ENCODE peak calls at places on chromosomes 1 and 21, in seven cellular contexts. L is H9, I is HCT116, G is GM23248, K is neural progenitor cell, P is heart left ventricle, B is left lung. M is an unnamed sample.

GRCh38 chr1:19735419-19736127 is 64.1 kb downstream of the TMCO4 start:
- DNase-seq in B (peak; percentile 47), P (peak; percentile 68), G (peak; percentile 99), K (no peak), I (no peak), L (no peak), M (peak; percentile 47)

GRCh38 chr1:87120779-87121178 is 206.3 kb downstream of the HS2ST1 start:
- DNase-seq in L (no peak), K (no peak), G (no peak), P (no peak), I (no peak), B (no peak), M (no peak)

GRCh38 chr1:10338047-10338446 is 60.8 kb upstream of the PGD start:
- DNase-seq in L (peak; percentile 61), P (no peak), K (peak; percentile 68), G (peak; percentile 65), B (peak; percentile 38), I (peak; percentile 16), M (peak; percentile 38)

GRCh38 chr21:42614811-42615342 is 38.5 kb upstream of the PDE9A start:
- DNase-seq in G (peak; percentile 29), P (no peak), B (peak; percentile 53), I (no peak), K (peak; percentile 36), L (no peak), M (no peak)

GRCh38 chr21:33901421-33902288 is 13.9 kb downstream of the ATP5PO start:
- DNase-seq in B (no peak), G (peak; percentile 78), L (peak; percentile 88), K (peak; percentile 74), P (no peak), I (peak; percentile 38), M (peak; percentile 77)

GRCh38 chr21:26093094-26093493 is 77.5 kb downstream of the APP start:
- DNase-seq in P (no peak), K (no peak), L (no peak), B (no peak), G (peak; percentile 74), I (no peak), M (no peak)

GRCh38 chr1:164953095-164953494 is 394.1 kb downstream of the PBX1 start:
- DNase-seq in B (no peak), K (no peak), L (no peak), G (no peak), I (no peak), P (no peak), M (no peak)

GRCh38 chr1:160522622-160523345 is at the start of gene SLAMF6:
- DNase-seq in B (no peak), L (no peak), I (no peak), P (no peak), G (no peak), K (no peak), M (no peak)

GRCh38 chr21:43323244-43324005 is 103.5 kb downstream of the SIK1 start:
- DNase-seq in P (peak; percentile 86), K (no peak), L (no peak), I (no peak), G (no peak), B (peak; percentile 77), M (peak; percentile 77)

GRCh38 chr1:10793129-10793651 is 3.3 kb downstream of the CASZ1 start:
- DNase-seq in L (no peak), P (no peak), I (no peak), B (no peak), K (peak; percentile 66), G (peak; percentile 29), M (no peak)

GRCh38 chr1:52186449-52186848 is 44.6 kb downstream of the ZFYVE9 start:
- DNase-seq in G (peak; percentile 44), L (no peak), K (no peak), I (no peak), B (no peak), P (no peak), M (no peak)

GRCh38 chr1:148263128-148263905 is 111.2 kb upstream of the NBPF11 start:
- DNase-seq in K (peak; percentile 91), L (peak; percentile 96), I (peak; percentile 99), P (peak; percentile 59), G (peak; percentile 78), B (no peak), M (no peak)

GRCh38 chr1:5620997-5621396 is 371.2 kb downstream of the NPHP4 start:
- DNase-seq in K (peak; percentile 76), P (no peak), G (peak; percentile 0), B (no peak), I (peak; percentile 15), L (peak; percentile 80), M (no peak)

GRCh38 chr1:247386695-247387094 is 29.3 kb upstream of the NLRP3 start:
- DNase-seq in I (no peak), B (no peak), K (no peak), P (no peak), G (peak; percentile 72), L (no peak), M (no peak)

GRCh38 chr1:36520056-36520455 is 37.3 kb upstream of the CSF3R start:
- DNase-seq in G (no peak), P (no peak), L (no peak), K (peak; percentile 29), B (no peak), I (no peak), M (no peak)

GRCh38 chr1:235990376-235990795 is 74.5 kb downstream of the NID1 start:
- DNase-seq in B (no peak), I (no peak), K (no peak), P (no peak), G (peak; percentile 77), L (no peak), M (no peak)

GRCh38 chr21:43591468-43592050 is 67.7 kb downstream of the HSF2BP start:
- DNase-seq in G (peak; percentile 33), I (no peak), K (no peak), B (no peak), P (no peak), L (no peak), M (no peak)

GRCh38 chr1:223512016-223512415 is 118.8 kb downstream of the CCDC185 start:
- DNase-seq in P (no peak), B (no peak), I (no peak), K (no peak), G (no peak), L (no peak), M (no peak)

GRCh38 chr1:25971044-25971881 is 26.6 kb downstream of the PAFAH2 start:
- DNase-seq in P (no peak), I (no peak), L (peak; percentile 28), B (no peak), G (no peak), K (no peak), M (no peak)

GRCh38 chr1:207711285-207711684 is 40.6 kb upstream of the CD46 start:
- DNase-seq in P (no peak), K (peak; percentile 2), L (peak; percentile 73), G (no peak), B (no peak), I (peak; percentile 59), M (no peak)

GRCh38 chr1:56964349-56964748 is 1.5 kb downstream of the C8B start:
- DNase-seq in G (no peak), L (no peak), I (no peak), P (no peak), B (no peak), K (no peak), M (no peak)

GRCh38 chr1:206030714-206031113 is 7.0 kb upstream of the CTSE start:
- DNase-seq in G (peak; percentile 82), B (peak; percentile 79), L (peak; percentile 83), I (peak; percentile 74), K (peak; percentile 80), P (no peak), M (peak; percentile 23)

GRCh38 chr1:4657920-4658585 is 3.6 kb downstream of the AJAP1 start:
- DNase-seq in P (no peak), B (no peak), I (no peak), L (no peak), G (no peak), K (peak; percentile 18), M (no peak)

GRCh38 chr1:11860083-11860482 is 1.3 kb upstream of the NPPB start:
- DNase-seq in I (no peak), P (no peak), B (no peak), G (no peak), L (no peak), K (no peak), M (no peak)
- H3K27me3 ChIP-seq in I (peaks cover 56% of the 10 kb centered on the region), P (peaks cover 12% of the 10 kb centered on the region), B (peaks cover 28% of the 10 kb centered on the region), G (peaks cover 52% of the 10 kb centered on the region), L (no peaks in the 10 kb centered on the region), K (peaks cover 68% of the 10 kb centered on the region), M (peaks cover 36% of the 10 kb centered on the region)

DNA sequence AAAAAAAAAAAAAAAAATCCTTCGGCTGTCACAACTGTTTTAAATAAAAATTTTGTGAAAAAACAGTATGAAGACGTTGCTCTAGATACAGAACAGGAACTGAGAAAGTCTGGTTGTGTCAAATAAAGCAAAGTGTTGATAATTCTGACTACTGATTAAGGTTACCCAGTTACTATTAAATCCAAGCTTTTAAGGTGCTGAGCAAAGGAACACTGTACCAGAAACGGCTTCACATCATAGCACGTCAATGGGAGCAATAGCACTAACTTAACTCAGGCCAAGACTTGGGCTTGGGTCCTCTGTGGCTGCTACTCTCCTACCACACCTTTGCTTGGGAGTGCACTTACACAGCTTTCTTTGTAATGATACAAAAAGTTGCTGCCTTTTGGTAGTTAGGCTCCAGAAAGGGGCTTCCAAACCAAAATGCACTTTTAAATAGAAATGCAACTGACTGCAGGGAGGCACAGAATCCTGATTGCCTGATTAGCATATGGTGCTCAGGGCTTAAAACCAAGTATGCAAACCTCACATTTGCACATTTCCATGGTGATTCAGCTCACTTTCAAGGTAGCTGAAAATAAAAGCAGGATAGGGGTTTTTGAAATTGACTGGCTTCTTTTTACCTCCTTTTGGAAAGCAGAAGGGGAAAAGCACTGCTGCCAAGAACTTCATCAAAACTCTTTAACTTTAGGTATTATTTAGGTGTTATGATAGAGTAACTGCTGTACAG is 6.3 kb downstream of the MCL1 start:
- DNase-seq in K (no peak), P (no peak), G (peak; percentile 28), B (no peak), I (no peak), L (peak; percentile 41), M (no peak)
- H3K9me3 ChIP-seq in K (no peaks in the 10 kb centered on the region), P (no peaks in the 10 kb centered on the region), G (no peaks in the 10 kb centered on the region), B (no peaks in the 10 kb centered on the region), I (no peaks in the 10 kb centered on the region), L (no peaks in the 10 kb centered on the region), M (no peaks in the 10 kb centered on the region)

DNA sequence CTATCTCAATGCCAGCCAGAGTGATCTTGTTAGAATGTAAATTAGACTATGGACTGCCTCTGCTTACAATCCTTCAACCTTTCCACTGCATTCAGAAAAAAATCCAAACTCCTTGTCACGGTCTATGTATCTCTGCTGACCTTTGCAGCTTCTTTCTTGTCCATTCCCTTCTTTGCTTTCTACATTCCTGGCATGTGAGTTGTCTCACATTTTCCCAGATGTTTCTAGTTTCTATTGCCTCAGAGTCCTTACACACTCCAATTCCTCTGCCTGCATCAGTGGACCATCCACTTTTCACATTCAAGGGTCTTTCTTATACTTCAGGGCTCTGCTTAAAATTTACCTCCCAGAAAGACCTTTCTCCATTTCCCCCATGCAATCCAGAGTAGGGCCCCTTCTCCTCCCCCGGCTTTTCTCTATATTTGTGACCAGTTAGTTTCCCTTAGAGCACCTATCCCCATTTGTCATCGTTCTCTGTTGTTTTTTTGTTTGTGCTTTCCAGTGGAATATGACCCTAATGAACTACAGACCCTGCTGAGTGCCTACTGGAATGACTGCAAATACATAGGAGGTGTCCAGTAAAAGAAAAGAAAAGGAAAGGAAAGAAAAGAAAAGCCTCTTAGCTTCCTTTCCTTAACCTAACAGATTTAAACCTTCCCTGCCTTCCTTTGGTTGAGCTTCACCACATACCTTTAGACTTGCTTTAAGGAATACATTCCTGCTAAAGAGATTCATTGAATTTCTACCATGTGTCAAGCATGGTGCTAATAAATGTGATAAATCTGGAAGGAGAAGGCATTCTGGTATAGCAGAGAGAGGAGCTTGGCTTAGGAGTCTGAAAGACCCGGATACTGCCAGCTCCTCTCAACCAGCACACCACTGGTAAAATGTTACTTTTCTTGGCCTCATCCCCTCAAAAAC is 102.0 kb downstream of the DIRAS3 start:
- DNase-seq in P (no peak), L (no peak), G (peak; percentile 87), B (no peak), K (no peak), I (no peak), M (no peak)
- H3K27me3 ChIP-seq in P (no peaks in the 10 kb centered on the region), L (no peaks in the 10 kb centered on the region), G (no peaks in the 10 kb centered on the region), B (no peaks in the 10 kb centered on the region), K (no peaks in the 10 kb centered on the region), I (no peaks in the 10 kb centered on the region), M (no peaks in the 10 kb centered on the region)

GRCh38 chr1:152667625-152668024 is 4.4 kb downstream of the LCE2D start:
- DNase-seq in I (no peak), G (no peak), K (no peak), L (no peak), P (no peak), B (no peak), M (no peak)
- H3K9me3 ChIP-seq in I (no peaks in the 10 kb centered on the region), G (no peaks in the 10 kb centered on the region), K (peaks cover 24% of the 10 kb centered on the region), L (peaks cover 96% of the 10 kb centered on the region), P (no peaks in the 10 kb centered on the region), B (no peaks in the 10 kb centered on the region), M (no peaks in the 10 kb centered on the region)